ENCODE peak calls at places on chromosomes 12 and 14, in ten cellular contexts. H is LHCN-M2, F is retinal pigment epithelial cell, O is fibroblast of pulmonary artery, P is HS-5, K is NCI-H1092, U is ascending aorta, Q is left cardiac atrium, C is HuH-7, B is brain microvascular endothelial cell. W is an unnamed sample.

GRCh38 chr12:92656911-92657310 is 45.9 kb upstream of the PLEKHG7 start:
- DNase-seq in O (no peak), F (no peak), K (no peak), P (no peak), B (no peak), C (no peak), H (no peak), U (no peak), Q (no peak), W (no peak)

GRCh38 chr12:100169345-100169744 is 26.7 kb upstream of the BLTP3B start:
- DNase-seq in C (no peak), U (peak; percentile 11), Q (no peak), H (no peak), B (no peak), F (no peak), K (no peak), O (no peak), P (no peak), W (no peak)

GRCh38 chr12:46677749-46678148 is 148.0 kb downstream of the SLC38A4 start:
- DNase-seq in C (peak; percentile 26), U (no peak), Q (no peak), K (no peak), P (no peak), H (peak; percentile 68), O (peak; percentile 73), B (no peak), F (no peak), W (no peak)

GRCh38 chr14:96098309-96098998 is 59.3 kb downstream of the C14orf132 start:
- DNase-seq in F (peak; percentile 19), P (peak; percentile 6), Q (no peak), B (no peak), H (peak; percentile 74), O (peak; percentile 72), C (peak; percentile 56), K (peak; percentile 74), U (peak; percentile 66), W (no peak)

GRCh38 chr14:33950320-33951182 is at the start of gene EGLN3:
- DNase-seq in Q (peak; percentile 91), P (peak; percentile 13), C (peak; percentile 67), B (peak; percentile 53), F (no peak), H (peak; percentile 64), U (peak; percentile 94), K (peak; percentile 86), O (peak; percentile 71), W (no peak)

GRCh38 chr14:64438181-64438839 is 27.0 kb upstream of the AKAP5 start:
- DNase-seq in O (peak; percentile 87), F (peak; percentile 65), C (no peak), U (peak; percentile 70), Q (no peak), P (peak; percentile 73), H (peak; percentile 86), K (no peak), B (peak; percentile 89), W (no peak)

GRCh38 chr12:113860950-113861349 is 105.2 kb downstream of the RBM19 start:
- DNase-seq in P (peak; percentile 63), K (no peak), F (peak; percentile 72), U (no peak), B (peak; percentile 91), H (peak; percentile 85), Q (no peak), C (peak; percentile 65), O (peak; percentile 97), W (peak; percentile 24)

GRCh38 chr14:21494902-21495762 is 16.0 kb downstream of the METTL3 start:
- DNase-seq in H (no peak), U (no peak), B (no peak), C (no peak), P (no peak), O (peak; percentile 58), F (no peak), K (no peak), Q (no peak), W (no peak)

GRCh38 chr12:121064116-121064515 is 25.1 kb upstream of the OASL start:
- DNase-seq in K (no peak), U (no peak), F (no peak), Q (no peak), H (no peak), O (no peak), C (no peak), B (no peak), P (no peak), W (no peak)

GRCh38 chr12:99810718-99811593 is 163.4 kb downstream of the GARIN6 start:
- DNase-seq in H (peak; percentile 20), U (no peak), O (peak; percentile 36), F (peak; percentile 31), B (peak; percentile 12), C (peak; percentile 3), P (no peak), K (peak; percentile 69), Q (no peak), W (no peak)

GRCh38 chr12:111443586-111443985 is 37.9 kb downstream of the SH2B3 start:
- DNase-seq in B (peak; percentile 40), C (no peak), P (no peak), H (peak; percentile 61), O (peak; percentile 42), F (no peak), Q (no peak), U (peak; percentile 67), K (no peak), W (no peak)

GRCh38 chr12:77151030-77151429 is 85.7 kb upstream of the E2F7 start:
- DNase-seq in O (no peak), Q (no peak), U (no peak), K (no peak), P (no peak), B (no peak), C (no peak), F (no peak), H (no peak), W (no peak)

GRCh38 chr12:116534341-116535121 is 24.6 kb upstream of the MAP1LC3B2 start:
- DNase-seq in P (no peak), B (no peak), U (no peak), O (no peak), K (no peak), F (no peak), Q (no peak), C (no peak), H (no peak), W (no peak)

GRCh38 chr14:101466456-101467180 is 94.7 kb upstream of the DIO3 start:
- DNase-seq in K (no peak), F (no peak), O (no peak), H (no peak), U (peak; percentile 40), B (no peak), Q (no peak), P (no peak), C (no peak), W (no peak)

GRCh38 chr12:131851741-131852550 is 23.8 kb downstream of the MMP17 start:
- DNase-seq in Q (peak; percentile 12), U (no peak), F (no peak), H (no peak), P (no peak), O (no peak), C (no peak), B (no peak), K (no peak), W (no peak)

W was measured in SIG-M5.